ENCODE peak calls at places on chromosomes 16 and 17, in eight cellular contexts. V is GM23338, D is foreskin fibroblast, N is A549, O is bronchial epithelial cell, Q is fibroblast of pulmonary artery, U is neural crest cell, I is RWPE2. W is an unnamed sample.

GRCh38 chr17:77214743-77215142 is 74.0 kb downstream of the SEC14L1 start:
- DNase-seq in D (peak; percentile 27), O (peak; percentile 31), U (peak; percentile 26), V (peak; percentile 79), I (no peak), Q (peak; percentile 44), N (peak; percentile 73), W (no peak)

GRCh38 chr16:84526794-84527485 is 22.5 kb upstream of the MEAK7 start:
- DNase-seq in D (peak; percentile 44), Q (no peak), N (no peak), V (no peak), U (peak; percentile 43), O (no peak), I (no peak), W (no peak)

GRCh38 chr17:35119370-35120185 is at the start of gene RAD51D:
- DNase-seq in V (peak; percentile 90), D (peak; percentile 48), U (peak; percentile 78), N (peak; percentile 83), I (no peak), O (peak; percentile 27), Q (peak; percentile 66), W (no peak)

GRCh38 chr17:70144260-70144846 is 25.0 kb upstream of the KCNJ2 start:
- DNase-seq in U (no peak), N (peak; percentile 15), O (peak; percentile 46), V (peak; percentile 32), Q (peak; percentile 65), I (no peak), D (no peak), W (no peak)

GRCh38 chr17:49365667-49366066 is 3.6 kb upstream of the ZNF652 start:
- DNase-seq in I (no peak), Q (peak; percentile 30), V (peak; percentile 68), U (no peak), D (no peak), N (peak; percentile 66), O (no peak), W (no peak)

GRCh38 chr16:52553322-52553721 is 6.4 kb upstream of the TOX3 start:
- DNase-seq in O (no peak), N (no peak), D (no peak), V (peak; percentile 41), Q (no peak), I (no peak), U (no peak), W (no peak)

GRCh38 chr16:27951752-27952151 is 111.8 kb downstream of the GSG1L start:
- DNase-seq in U (no peak), Q (no peak), I (no peak), V (no peak), O (peak; percentile 15), D (no peak), N (no peak), W (no peak)

GRCh38 chr17:39402890-39403605 is 1.6 kb upstream of the FBXL20 start:
- DNase-seq in Q (no peak), D (no peak), O (no peak), V (peak; percentile 21), U (no peak), N (no peak), I (no peak), W (no peak)

GRCh38 chr16:58963479-58963878 is 229.4 kb upstream of the GOT2 start:
- DNase-seq in N (no peak), I (no peak), Q (no peak), V (no peak), D (no peak), O (no peak), U (no peak), W (no peak)

GRCh38 chr17:26774291-26775218 is 519.4 kb upstream of the WSB1 start:
- DNase-seq in Q (no peak), D (no peak), I (peak; percentile 33), U (no peak), V (no peak), N (no peak), O (no peak), W (no peak)

GRCh38 chr17:42342242-42343008 is 45.8 kb downstream of the STAT3 start:
- DNase-seq in D (peak; percentile 65), O (no peak), I (no peak), N (no peak), Q (no peak), V (no peak), U (no peak), W (no peak)

GRCh38 chr16:68420366-68420765 is 27.9 kb downstream of the SMPD3 start:
- DNase-seq in O (no peak), Q (no peak), U (no peak), I (no peak), V (no peak), D (no peak), N (no peak), W (no peak)

GRCh38 chr16:8936421-8936820 is 27.3 kb downstream of the USP7 start:
- DNase-seq in N (peak; percentile 69), D (peak; percentile 28), U (no peak), O (peak; percentile 82), V (peak; percentile 87), Q (no peak), I (no peak), W (no peak)

GRCh38 chr17:10612957-10613744 is 44.0 kb downstream of the MYH3 start:
- DNase-seq in O (no peak), Q (peak; percentile 6), D (peak; percentile 6), I (no peak), N (no peak), V (no peak), U (no peak), W (no peak)

DNA sequence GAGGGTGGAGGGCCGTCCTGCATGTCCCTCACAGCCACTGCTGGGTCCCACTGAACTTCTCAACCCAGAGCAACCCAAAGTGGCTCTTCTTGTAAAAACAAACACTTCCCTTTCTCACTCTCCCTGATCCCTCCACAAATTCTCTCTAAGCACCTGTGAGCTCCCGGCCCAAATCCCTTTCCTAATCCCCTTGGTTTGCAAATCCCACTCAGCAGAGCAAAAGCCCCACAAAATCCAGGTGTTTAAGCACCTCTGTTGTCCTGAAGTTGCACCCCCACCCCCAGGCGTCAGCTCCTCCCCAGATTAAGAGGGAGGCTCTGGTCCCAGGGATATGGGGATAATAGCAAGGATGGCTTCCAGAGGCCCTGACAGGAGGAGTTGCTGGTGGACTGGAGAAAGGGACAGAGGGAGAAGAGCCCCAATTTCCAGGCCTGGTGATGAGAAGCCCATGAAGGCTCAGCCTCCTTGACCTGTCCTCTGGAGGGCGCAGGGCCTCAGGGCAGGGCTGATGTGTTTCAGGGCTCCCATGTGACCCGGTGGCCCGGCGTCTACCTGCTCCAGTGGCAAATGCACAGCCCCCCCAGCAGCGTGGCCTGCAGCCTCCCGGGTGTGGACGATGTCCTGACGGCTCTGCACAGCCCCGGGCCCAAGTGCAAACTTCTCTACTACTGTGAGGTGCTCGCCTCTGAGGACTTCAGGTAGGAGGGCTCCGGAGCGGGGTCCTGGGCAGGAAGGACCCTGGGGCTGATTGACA is 23.0 kb downstream of the NAGPA start:
- DNase-seq in U (no peak), Q (no peak), I (no peak), V (peak; percentile 41), O (no peak), D (no peak), N (no peak), W (no peak)
- TF ChIP-seq CTCF in U (no peak), Q (no peak), I (no peak), V (no peak), O (no peak), D (no peak), N (no peak), W (no peak)

DNA sequence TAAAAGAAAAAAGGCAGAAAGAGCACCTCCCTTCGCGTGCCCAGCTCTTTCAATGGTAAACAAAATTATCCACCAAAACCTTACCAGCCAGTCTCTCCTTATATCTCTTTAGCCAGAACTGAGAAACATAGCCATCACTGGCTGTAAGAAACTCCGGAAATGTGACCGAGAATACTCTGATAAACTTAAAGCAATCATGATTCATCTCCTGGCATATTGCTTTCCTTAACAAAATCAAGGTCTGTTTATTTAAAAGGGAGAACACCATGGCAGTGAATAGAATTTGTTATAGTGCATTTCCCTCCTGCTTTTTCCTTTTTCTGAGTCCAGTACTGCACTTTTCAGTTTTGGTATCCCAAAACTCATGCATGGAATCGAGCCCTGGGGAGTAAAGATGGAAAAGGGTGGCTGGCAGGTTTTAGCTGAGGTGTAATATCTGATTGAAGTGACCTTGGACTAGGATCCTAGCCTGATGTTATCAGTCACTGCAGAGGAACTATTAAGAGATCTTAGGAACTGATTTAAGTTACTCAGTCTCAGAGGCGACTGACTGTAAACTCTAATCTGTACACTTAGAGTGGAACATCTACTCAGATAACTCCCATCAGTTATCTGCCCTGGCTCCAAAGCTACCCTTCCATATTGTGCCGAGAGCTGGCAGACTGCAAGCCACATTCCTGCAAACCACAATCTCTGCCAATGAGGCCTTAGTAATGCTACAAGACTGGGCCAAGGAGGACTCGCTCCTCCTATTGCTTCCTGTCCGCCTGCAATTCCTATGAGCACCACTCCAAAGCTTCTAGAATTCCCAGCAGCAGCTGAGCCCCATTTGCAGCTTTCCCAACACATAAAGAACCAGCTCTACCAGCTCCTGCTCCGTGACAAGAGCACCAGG is 7.4 kb upstream of the COX10 start:
- DNase-seq in D (peak; percentile 75), U (no peak), Q (peak; percentile 92), N (no peak), V (peak; percentile 7), O (peak; percentile 83), I (no peak), W (peak; percentile 68)
- TF ChIP-seq CTCF in D (no peak), U (no peak), Q (peak; percentile 22), N (no peak), V (no peak), O (peak; percentile 23), I (no peak), W (peak; percentile 6)

DNA sequence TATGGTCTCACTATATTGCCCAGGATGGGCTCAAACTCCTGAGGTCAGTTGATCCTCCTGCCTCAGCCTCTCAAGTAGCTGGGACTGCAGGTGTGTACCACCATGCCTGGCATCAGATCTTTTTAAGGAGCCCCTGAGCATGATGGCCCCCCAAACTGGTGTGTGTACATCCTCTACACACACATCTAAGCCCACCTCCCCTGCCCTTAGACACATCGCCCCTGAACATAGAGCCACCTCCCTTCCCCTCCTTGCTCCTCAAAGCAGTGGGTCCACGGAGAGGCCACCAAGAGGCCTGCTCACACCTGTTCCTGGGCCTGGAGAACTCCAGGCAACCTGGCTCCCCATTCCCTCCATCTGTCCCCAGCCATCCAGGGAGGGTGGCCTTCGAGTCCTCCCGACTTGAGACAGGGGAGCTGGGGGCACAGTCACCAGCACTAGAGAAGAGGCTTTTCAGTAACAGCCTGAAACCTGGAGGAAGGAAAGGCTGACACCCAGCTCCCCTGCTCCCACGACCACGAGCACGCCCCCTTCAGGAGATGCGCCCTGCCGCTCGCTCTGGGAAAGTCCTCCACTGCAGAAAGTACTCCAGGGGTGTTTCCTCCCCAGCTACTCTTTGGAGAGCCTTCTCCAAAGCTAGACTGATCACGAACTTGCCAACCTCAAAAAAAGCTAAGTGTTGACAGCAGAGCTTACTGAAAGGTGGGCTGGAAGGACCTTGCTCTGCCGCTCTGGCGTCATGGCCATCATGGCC is 12.6 kb upstream of the PRR29 start:
- DNase-seq in D (no peak), Q (no peak), I (no peak), O (no peak), U (no peak), N (no peak), V (peak; percentile 44), W (no peak)
- TF ChIP-seq CTCF in D (no peak), Q (no peak), I (peak; percentile 4), O (no peak), U (no peak), N (no peak), V (peak; percentile 45), W (no peak)

DNA sequence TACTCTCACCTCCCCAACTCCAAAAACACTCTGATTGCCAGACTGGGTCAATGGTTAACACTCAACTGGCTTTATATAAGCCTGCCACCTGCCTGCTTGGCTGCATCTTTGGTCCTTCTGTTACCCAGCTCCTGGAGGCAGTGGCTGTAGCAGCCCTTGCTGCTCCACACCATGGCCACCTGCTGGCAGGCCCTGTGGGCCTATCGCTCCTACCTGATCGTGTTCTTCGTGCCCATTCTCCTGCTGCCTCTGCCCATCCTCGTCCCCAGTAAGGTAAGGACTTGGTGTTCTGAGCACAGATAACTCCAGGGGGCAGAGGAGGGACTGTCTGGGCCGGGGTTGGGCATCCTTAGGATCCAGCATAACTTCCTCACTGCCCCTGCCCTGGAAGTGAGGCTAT is at the start of gene SLC13A2:
- DNase-seq in I (no peak), N (no peak), D (no peak), U (no peak), V (no peak), O (no peak), Q (no peak), W (no peak)
- TF ChIP-seq CTCF in I (no peak), N (no peak), D (no peak), U (no peak), V (no peak), O (no peak), Q (no peak), W (no peak)

W was measured in AG09319.